ENCODE peak calls at places on chromosomes 16 and 17, in four cellular contexts. One of them, this sample, is unnamed. For H3K9me3, the result is how much of the 10 kb centered on the place peaks cover.

GRCh38 chr17:40458001-40458791 is 14.9 kb downstream of the IGFBP4 start:
- DNase-seq in CD8-positive, alpha-beta memory T cell: no peak
- DNase-seq in tibial artery: no peak
- DNase-seq in CD8-positive, alpha-beta T cell: no peak
- DNase-seq in this sample: peak

GRCh38 chr17:45104029-45104428 is 28.3 kb downstream of the PLCD3 start:
- DNase-seq in CD8-positive, alpha-beta memory T cell: no peak
- DNase-seq in tibial artery: no peak
- DNase-seq in CD8-positive, alpha-beta T cell: no peak
- DNase-seq in this sample: no peak

GRCh38 chr17:76726766-76727718 is at the start of gene METTL23:
- DNase-seq in CD8-positive, alpha-beta memory T cell: peak
- DNase-seq in tibial artery: peak
- DNase-seq in CD8-positive, alpha-beta T cell: peak
- DNase-seq in this sample: peak

GRCh38 chr16:67247698-67248400 is 568 bp upstream of the FHOD1 start:
- DNase-seq in CD8-positive, alpha-beta memory T cell: no peak
- DNase-seq in tibial artery: no peak
- DNase-seq in CD8-positive, alpha-beta T cell: no peak
- DNase-seq in this sample: no peak

GRCh38 chr16:51821527-51821926 is 670.5 kb upstream of the SALL1 start:
- DNase-seq in CD8-positive, alpha-beta memory T cell: no peak
- DNase-seq in tibial artery: no peak
- DNase-seq in CD8-positive, alpha-beta T cell: no peak
- DNase-seq in this sample: no peak

GRCh38 chr16:56990407-56991286 is 1.3 kb downstream of the NLRC5 start:
- DNase-seq in CD8-positive, alpha-beta memory T cell: no peak
- DNase-seq in tibial artery: no peak
- DNase-seq in CD8-positive, alpha-beta T cell: no peak
- DNase-seq in this sample: no peak

GRCh38 chr17:36123431-36123830 is 19.8 kb downstream of the CCL4 start:
- DNase-seq in CD8-positive, alpha-beta memory T cell: no peak
- DNase-seq in tibial artery: no peak
- DNase-seq in CD8-positive, alpha-beta T cell: no peak
- DNase-seq in this sample: no peak

GRCh38 chr16:74667215-74667765 is 613 bp upstream of the RFWD3 start:
- DNase-seq in CD8-positive, alpha-beta memory T cell: no peak
- DNase-seq in tibial artery: peak
- DNase-seq in CD8-positive, alpha-beta T cell: peak
- DNase-seq in this sample: peak

GRCh38 chr17:80101160-80101945 is at the start of gene GAA:
- DNase-seq in CD8-positive, alpha-beta memory T cell: peak
- DNase-seq in tibial artery: peak
- DNase-seq in CD8-positive, alpha-beta T cell: peak
- DNase-seq in this sample: peak

GRCh38 chr17:28131592-28131991 is 89.1 kb downstream of the NLK start:
- DNase-seq in CD8-positive, alpha-beta memory T cell: no peak
- DNase-seq in tibial artery: no peak
- DNase-seq in CD8-positive, alpha-beta T cell: no peak
- DNase-seq in this sample: peak

GRCh38 chr16:67311607-67312449 is 14.7 kb downstream of the KCTD19 start:
- DNase-seq in CD8-positive, alpha-beta memory T cell: no peak
- DNase-seq in tibial artery: peak
- DNase-seq in CD8-positive, alpha-beta T cell: no peak
- DNase-seq in this sample: no peak

GRCh38 chr16:68563631-68564366 is 24.7 kb downstream of the ZFP90 start:
- DNase-seq in CD8-positive, alpha-beta memory T cell: no peak
- DNase-seq in tibial artery: no peak
- DNase-seq in CD8-positive, alpha-beta T cell: no peak
- DNase-seq in this sample: no peak

DNA sequence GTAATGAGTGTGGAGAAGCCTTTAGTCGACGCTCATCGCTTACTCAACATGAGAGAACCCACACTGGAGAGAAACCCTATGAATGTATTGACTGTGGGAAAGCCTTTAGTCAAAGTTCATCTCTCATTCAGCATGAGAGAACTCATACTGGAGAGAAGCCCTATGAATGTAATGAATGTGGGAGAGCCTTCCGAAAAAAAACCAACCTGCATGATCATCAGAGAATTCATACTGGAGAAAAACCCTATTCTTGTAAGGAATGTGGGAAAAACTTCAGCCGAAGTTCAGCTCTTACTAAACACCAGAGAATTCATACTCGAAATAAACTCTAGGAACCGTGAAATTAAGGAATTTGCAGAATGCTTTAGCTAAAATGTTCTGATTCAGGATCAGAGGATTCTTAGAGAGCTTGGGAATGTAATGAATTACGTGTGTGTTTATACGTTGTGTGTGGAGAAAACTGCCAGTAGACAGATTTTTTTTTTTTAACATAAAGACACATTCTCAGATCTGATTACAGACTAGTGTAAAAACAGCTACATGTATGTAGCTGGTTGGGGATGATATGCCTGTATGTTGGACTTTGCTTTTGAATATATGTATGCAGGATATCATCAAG is 25.4 kb downstream of the ZFP90 start:
- DNase-seq in CD8-positive, alpha-beta memory T cell: no peak
- DNase-seq in tibial artery: no peak
- DNase-seq in CD8-positive, alpha-beta T cell: no peak
- DNase-seq in this sample: peak
- H3K9me3 ChIP-seq in CD8-positive, alpha-beta memory T cell: half or more
- H3K9me3 ChIP-seq in tibial artery: half or more
- H3K9me3 ChIP-seq in CD8-positive, alpha-beta T cell: half or more
- H3K9me3 ChIP-seq in this sample: under half

DNA sequence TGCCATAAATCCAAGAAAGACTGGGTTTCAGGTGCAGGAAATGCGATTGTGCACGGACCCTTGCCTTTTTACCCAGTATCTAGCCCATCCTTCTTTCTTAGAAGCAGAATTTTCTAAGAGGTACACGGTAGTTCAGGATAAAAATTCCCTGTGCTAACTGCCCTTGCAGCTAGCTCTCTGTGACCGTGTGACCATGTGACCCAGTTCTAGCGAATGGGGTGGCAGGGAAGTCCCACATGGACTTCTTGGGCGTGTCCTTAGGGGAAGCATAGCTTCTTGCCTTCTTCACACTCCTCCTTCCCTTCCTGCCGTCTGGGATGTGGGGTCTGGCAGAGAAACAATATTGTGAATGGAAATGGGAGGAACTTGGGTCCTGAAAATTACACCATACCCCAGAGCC is 670.7 kb downstream of the MAF start:
- DNase-seq in CD8-positive, alpha-beta memory T cell: no peak
- DNase-seq in tibial artery: no peak
- DNase-seq in CD8-positive, alpha-beta T cell: no peak
- DNase-seq in this sample: no peak
- H3K27ac ChIP-seq in CD8-positive, alpha-beta memory T cell: no peak
- H3K27ac ChIP-seq in tibial artery: no peak
- H3K27ac ChIP-seq in CD8-positive, alpha-beta T cell: no peak
- H3K27ac ChIP-seq in this sample: no peak

DNA sequence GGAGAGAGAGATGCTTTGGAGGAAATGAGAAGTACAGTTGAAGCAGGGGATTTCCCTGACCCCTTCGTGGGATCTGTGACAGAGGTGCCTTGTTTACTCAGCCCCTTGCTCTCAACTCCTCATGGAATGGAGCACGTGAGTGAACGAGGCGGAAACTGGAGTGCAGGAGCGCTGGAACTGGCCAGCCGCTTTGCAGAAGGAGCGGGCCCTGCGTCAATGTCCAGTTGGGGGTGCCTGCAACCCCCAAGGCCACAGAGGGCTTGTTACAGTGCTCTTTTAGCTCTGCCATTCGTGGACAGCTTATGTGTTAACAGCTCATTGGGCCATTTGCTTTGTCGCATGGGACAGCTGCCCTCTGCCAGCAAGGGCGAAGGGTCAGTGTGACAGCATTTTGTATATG is 1395.2 kb downstream of the CDH8 start:
- DNase-seq in CD8-positive, alpha-beta memory T cell: no peak
- DNase-seq in tibial artery: no peak
- DNase-seq in CD8-positive, alpha-beta T cell: no peak
- DNase-seq in this sample: no peak
- H3K9me3 ChIP-seq in CD8-positive, alpha-beta memory T cell: under half
- H3K9me3 ChIP-seq in tibial artery: under half
- H3K9me3 ChIP-seq in CD8-positive, alpha-beta T cell: under half
- H3K9me3 ChIP-seq in this sample: under half

DNA sequence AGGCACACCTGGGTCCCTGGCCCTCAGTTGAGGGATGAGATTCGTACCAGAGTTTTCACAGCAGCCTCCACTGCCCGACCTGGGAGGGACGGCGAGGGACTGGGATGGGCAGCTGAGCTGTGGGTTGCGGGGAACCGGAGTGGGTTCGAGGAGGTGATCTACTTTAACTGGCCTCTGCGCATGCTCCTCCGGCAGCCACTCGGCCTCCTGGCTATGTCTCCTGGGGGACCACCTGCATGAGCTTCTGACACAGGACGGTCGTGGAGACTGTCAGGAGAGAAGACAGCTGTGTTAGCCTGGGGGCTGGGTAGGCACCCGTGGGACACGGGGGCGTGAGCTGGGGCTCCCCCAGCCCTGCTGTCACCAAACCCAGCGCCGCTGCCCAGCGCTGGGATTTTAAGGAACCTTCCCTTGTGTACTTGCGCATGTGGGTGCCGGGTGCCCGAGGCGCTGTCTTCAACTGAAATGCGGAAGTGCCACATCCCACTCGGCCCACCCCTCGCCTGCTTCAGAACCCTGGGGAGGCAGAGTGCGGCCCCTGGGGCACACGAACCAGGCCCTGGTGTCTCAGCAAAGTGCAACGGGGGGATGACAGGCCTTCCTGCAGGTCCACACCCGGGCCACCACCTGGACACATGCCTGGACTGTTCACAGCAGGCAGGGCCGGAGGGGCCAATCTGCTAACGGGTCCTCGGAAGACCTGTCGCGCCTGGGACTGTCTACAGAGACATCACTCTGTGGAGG is 36.4 kb downstream of the SLC7A5 start:
- DNase-seq in CD8-positive, alpha-beta memory T cell: no peak
- DNase-seq in tibial artery: no peak
- DNase-seq in CD8-positive, alpha-beta T cell: no peak
- DNase-seq in this sample: no peak
- H3K27ac ChIP-seq in CD8-positive, alpha-beta memory T cell: no peak
- H3K27ac ChIP-seq in tibial artery: no peak
- H3K27ac ChIP-seq in CD8-positive, alpha-beta T cell: no peak
- H3K27ac ChIP-seq in this sample: no peak

GRCh38 chr16:71848622-71849021 is 2.8 kb downstream of the ATXN1L start:
- DNase-seq in CD8-positive, alpha-beta memory T cell: no peak
- DNase-seq in tibial artery: no peak
- DNase-seq in CD8-positive, alpha-beta T cell: no peak
- DNase-seq in this sample: no peak
- H3K9me3 ChIP-seq in CD8-positive, alpha-beta memory T cell: under half
- H3K9me3 ChIP-seq in tibial artery: under half
- H3K9me3 ChIP-seq in CD8-positive, alpha-beta T cell: under half
- H3K9me3 ChIP-seq in this sample: under half